ENCODE peak calls at places on chromosomes 11 and 22, in six cellular contexts. I is iris pigment epithelial cell; B is cardiac muscle cell; X is smooth muscle cell of the brain vasculature; K is activated CD4-positive, alpha-beta T cell treated with anti-CD3 and anti-CD28 coated beads, Interleukin-2, amount 50 U/mL, for 48 hours; G is OCI-M1. S is an unnamed sample.

GRCh38 chr11:96827164-96827563 is 437.4 kb downstream of the JRKL start:
- DNase-seq in I (peak), X (no peak), K (no peak), G (peak), B (peak), S (no peak)

GRCh38 chr22:37481347-37481907 is 4.8 kb downstream of the MFNG start:
- DNase-seq in G (no peak), B (no peak), I (no peak), X (no peak), K (no peak), S (no peak)

GRCh38 chr11:134658481-134659080 is 246.5 kb upstream of the B3GAT1 start:
- DNase-seq in X (no peak), I (no peak), K (no peak), G (no peak), B (no peak), S (no peak)

GRCh38 chr11:32829680-32830412 is at the start of gene PRRG4:
- DNase-seq in I (peak), K (peak), G (peak), X (no peak), B (peak), S (peak)

GRCh38 chr22:47198801-47199251 is 436.4 kb downstream of the TBC1D22A start:
- DNase-seq in X (no peak), G (no peak), K (no peak), B (no peak), I (no peak), S (no peak)

GRCh38 chr11:37320921-37321320 is 722.9 kb upstream of the RAG2 start:
- DNase-seq in G (no peak), I (no peak), K (no peak), X (no peak), B (no peak), S (no peak)

GRCh38 chr11:131771471-131771870 is 401.1 kb downstream of the NTM start:
- DNase-seq in G (no peak), I (no peak), X (no peak), B (no peak), K (no peak), S (no peak)

GRCh38 chr11:125942771-125943428 is 2.9 kb upstream of the VSIG10L2 start:
- DNase-seq in G (no peak), I (no peak), X (no peak), K (no peak), B (no peak), S (no peak)

GRCh38 chr11:62514151-62514550 is 32.5 kb downstream of the AHNAK start:
- DNase-seq in K (no peak), G (no peak), X (no peak), B (no peak), I (no peak), S (no peak)

GRCh38 chr11:30281476-30282288 is 41.2 kb upstream of the ARL14EP start:
- DNase-seq in X (no peak), I (no peak), G (no peak), K (no peak), B (no peak), S (no peak)

GRCh38 chr22:35064664-35065063 is 1.3 kb upstream of the ISX start:
- DNase-seq in B (no peak), I (no peak), X (no peak), K (no peak), G (peak), S (no peak)

GRCh38 chr22:49075150-49075549 is 752.5 kb downstream of the BRD1 start:
- DNase-seq in B (no peak), G (no peak), X (no peak), I (no peak), K (no peak), S (no peak)

GRCh38 chr11:100991541-100991940 is 138.1 kb downstream of the PGR start:
- DNase-seq in B (no peak), G (no peak), I (peak), X (no peak), K (no peak), S (no peak)

GRCh38 chr11:1742371-1742770 is 8.0 kb downstream of the IFITM10 start:
- DNase-seq in G (no peak), B (no peak), K (no peak), X (no peak), I (no peak), S (no peak)

GRCh38 chr11:113781682-113782081 is 2.1 kb downstream of the CLDN25 start:
- DNase-seq in X (no peak), B (peak), I (no peak), G (no peak), K (no peak), S (no peak)

GRCh38 chr22:50583294-50583865 is 731 bp upstream of the CHKB start:
- DNase-seq in G (no peak), K (no peak), X (no peak), B (no peak), I (no peak), S (no peak)

GRCh38 chr11:67312187-67313021 is 9.1 kb downstream of the SSH3 start:
- DNase-seq in G (peak), X (no peak), I (no peak), B (no peak), K (peak), S (peak)

GRCh38 chr22:25488244-25489020 is 76.0 kb upstream of the GRK3 start:
- DNase-seq in K (peak), X (peak), B (peak), I (peak), G (peak), S (peak)

GRCh38 chr22:44438481-44439131 is 59.4 kb downstream of the RTL6 start:
- DNase-seq in X (no peak), K (no peak), G (no peak), B (no peak), I (no peak), S (no peak)

GRCh38 chr22:46815896-46816721 is 53.7 kb downstream of the TBC1D22A start:
- DNase-seq in I (peak), B (no peak), X (no peak), K (no peak), G (peak), S (no peak)

GRCh38 chr11:132312161-132312560 is 941.7 kb downstream of the NTM start:
- DNase-seq in G (no peak), K (no peak), I (peak), X (no peak), B (no peak), S (no peak)

GRCh38 chr11:88849368-88849767 is 216.4 kb downstream of the GRM5 start:
- DNase-seq in I (peak), K (no peak), G (no peak), B (no peak), X (no peak), S (no peak)

GRCh38 chr11:86174101-86175046 is 70.2 kb upstream of the EED start:
- DNase-seq in I (peak), B (peak), X (peak), K (no peak), G (peak), S (no peak)